ENCODE peak calls at places on chromosomes 3 and 15, in seven cellular contexts. M is hepatocyte; B is fibroblast of pulmonary artery; L is brain microvascular endothelial cell; C is cardiac muscle cell; H is CD8-positive, alpha-beta T cell; Q is fibroblast of lung. S is an unnamed sample.

GRCh38 chr3:2947536-2947935 is 162.6 kb downstream of the IL5RA start:
- DNase-seq in M (no peak), B (no peak), L (no peak), C (no peak), H (no peak), Q (no peak), S (no peak)

GRCh38 chr3:43765417-43766030 is 74.8 kb downstream of the ABHD5 start:
- DNase-seq in M (no peak), B (peak; percentile 33), L (no peak), C (peak; percentile 39), H (no peak), Q (peak; percentile 52), S (peak; percentile 15)

GRCh38 chr3:178703268-178703975 is 167.2 kb downstream of the KCNMB2 start:
- DNase-seq in M (peak; percentile 32), B (peak; percentile 14), L (peak; percentile 85), C (no peak), H (no peak), Q (peak; percentile 77), S (peak; percentile 57)

GRCh38 chr3:63980019-63980418 is 43.3 kb downstream of the PSMD6 start:
- DNase-seq in M (no peak), B (no peak), L (no peak), C (no peak), H (no peak), Q (no peak), S (no peak)

GRCh38 chr3:15982667-15983145 is 184.9 kb upstream of the ANKRD28 start:
- DNase-seq in M (no peak), B (peak; percentile 83), L (peak; percentile 90), C (no peak), H (no peak), Q (peak; percentile 98), S (peak; percentile 81)

GRCh38 chr15:22873204-22873701 is 34.8 kb downstream of the NIPA2 start:
- DNase-seq in M (peak; percentile 42), B (peak; percentile 67), L (peak; percentile 82), C (no peak), H (no peak), Q (peak; percentile 97), S (peak; percentile 91)

GRCh38 chr3:112734718-112735350 is 93.9 kb upstream of the CCDC80 start:
- DNase-seq in M (peak; percentile 75), B (peak; percentile 88), L (peak; percentile 82), C (peak; percentile 84), H (peak; percentile 49), Q (peak; percentile 65), S (peak; percentile 60)

GRCh38 chr15:73941871-73942635 is 15.8 kb downstream of the LOXL1 start:
- DNase-seq in M (no peak), B (no peak), L (no peak), C (no peak), H (no peak), Q (peak; percentile 55), S (no peak)

GRCh38 chr3:30527720-30528119 is 78.7 kb upstream of the TGFBR2 start:
- DNase-seq in M (no peak), B (no peak), L (no peak), C (no peak), H (no peak), Q (peak; percentile 11), S (no peak)

GRCh38 chr3:171173732-171174131 is 147.2 kb upstream of the SLC2A2 start:
- DNase-seq in M (peak; percentile 36), B (no peak), L (no peak), C (no peak), H (no peak), Q (no peak), S (no peak)

GRCh38 chr3:101938262-101938847 is 89.0 kb downstream of the NFKBIZ start:
- DNase-seq in M (no peak), B (no peak), L (no peak), C (no peak), H (no peak), Q (no peak), S (no peak)

GRCh38 chr3:169604568-169604967 is 58.9 kb downstream of the MECOM start:
- DNase-seq in M (no peak), B (peak; percentile 42), L (no peak), C (no peak), H (no peak), Q (no peak), S (no peak)

GRCh38 chr15:28099555-28100140 is 533 bp upstream of the OCA2 start:
- DNase-seq in M (no peak), B (no peak), L (no peak), C (no peak), H (no peak), Q (no peak), S (no peak)

GRCh38 chr3:49454457-49454856 is 15.6 kb upstream of the DAG1 start:
- DNase-seq in M (peak; percentile 72), B (no peak), L (no peak), C (peak; percentile 79), H (no peak), Q (no peak), S (no peak)

GRCh38 chr15:65653781-65654521 is 32.2 kb downstream of the SLC24A1 start:
- DNase-seq in M (no peak), B (peak; percentile 73), L (peak; percentile 9), C (no peak), H (no peak), Q (no peak), S (no peak)

GRCh38 chr3:76352069-76352847 is 566.9 kb upstream of the ZNF717 start:
- DNase-seq in M (no peak), B (no peak), L (no peak), C (no peak), H (no peak), Q (no peak), S (no peak)

GRCh38 chr3:120506828-120507774 is 56.3 kb upstream of the FSTL1 start:
- DNase-seq in M (peak; percentile 52), B (peak; percentile 66), L (peak; percentile 53), C (peak; percentile 53), H (no peak), Q (peak; percentile 53), S (no peak)

DNA sequence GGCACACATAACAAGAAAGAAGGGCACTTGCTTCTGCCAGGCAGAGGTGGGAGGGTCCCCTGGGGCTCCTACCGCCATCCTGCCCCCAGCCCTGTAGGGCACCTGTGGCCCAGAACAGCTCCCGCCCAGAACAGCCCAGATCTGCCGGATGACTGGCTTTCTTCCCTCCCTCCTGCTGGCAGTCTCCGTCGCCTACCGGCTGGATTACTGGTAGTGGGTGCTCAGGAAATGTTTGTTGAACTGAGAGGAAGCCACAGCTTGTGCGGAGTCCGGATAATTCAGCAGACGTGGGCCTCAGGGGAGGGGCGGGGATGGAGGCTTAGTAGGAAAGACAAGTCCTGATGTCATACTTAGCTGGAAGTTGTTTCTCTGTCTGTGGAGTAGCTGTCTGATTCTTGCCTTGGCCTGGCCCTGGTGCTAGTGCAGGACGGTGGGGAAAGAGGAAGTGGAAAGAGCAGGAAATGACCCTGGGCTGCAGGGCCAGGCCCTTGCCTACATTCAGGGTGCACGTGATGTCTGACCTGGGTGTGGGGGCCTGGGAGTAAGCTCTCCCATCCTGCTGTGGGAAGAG is 6.7 kb downstream of the CCDC9B start:
- DNase-seq in M (peak; percentile 75), B (peak; percentile 92), L (peak; percentile 84), C (no peak), H (no peak), Q (peak; percentile 75), S (no peak)
- H3K4me3 ChIP-seq in M (no peak overlapping the region), B (no peak overlapping the region), L (no peak overlapping the region), C (no peak overlapping the region), H (no peak overlapping the region), Q (no peak overlapping the region), S (no peak overlapping the region)

DNA sequence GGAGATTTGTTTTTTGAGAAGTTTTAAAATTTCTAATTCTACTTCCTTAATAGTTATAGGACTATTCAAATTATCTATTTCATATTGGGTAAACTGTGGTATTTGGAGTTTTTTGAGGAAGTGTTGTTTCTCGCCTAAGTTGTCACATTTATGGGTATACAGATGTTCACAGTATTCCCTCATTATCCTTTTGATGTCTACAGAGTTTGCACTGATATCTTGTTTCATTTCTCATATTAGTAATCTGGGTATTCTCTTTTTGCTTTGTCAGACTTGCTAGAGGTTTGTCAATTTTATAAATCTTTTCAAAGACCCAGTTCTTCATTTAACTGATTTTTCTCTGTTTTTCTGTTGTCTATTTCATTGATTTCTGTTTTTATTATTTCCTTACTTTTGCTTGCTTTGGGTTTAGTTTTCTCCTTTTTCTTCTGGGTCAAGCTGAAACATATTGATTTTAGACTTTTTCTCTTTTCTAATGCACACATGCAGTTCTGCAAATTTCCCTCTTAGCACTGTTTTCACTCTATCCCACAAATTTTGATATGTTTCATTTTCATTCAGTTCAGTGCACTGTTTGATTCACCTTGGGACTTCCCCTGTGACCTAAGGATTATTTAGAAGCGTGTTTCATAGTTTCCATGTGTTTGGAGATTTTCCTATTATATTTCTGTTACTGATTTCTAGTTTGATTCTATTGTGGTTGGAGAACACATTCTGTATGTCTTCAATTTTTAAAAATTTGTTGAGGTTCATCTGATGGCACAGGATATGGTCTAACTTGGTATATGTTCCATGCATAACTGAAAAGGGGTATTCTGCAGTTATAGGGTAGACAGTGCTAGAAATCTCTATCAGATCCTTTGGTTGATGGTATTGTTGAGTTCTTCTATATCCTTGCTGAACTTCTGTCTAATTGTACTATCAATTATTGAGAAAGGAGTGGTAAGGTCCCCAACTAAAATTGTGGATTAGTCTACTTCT is 79.6 kb downstream of the SUMF1 start:
- DNase-seq in M (no peak), B (no peak), L (no peak), C (no peak), H (no peak), Q (no peak), S (no peak)
- TF ChIP-seq CTCF in M (no peak), B (no peak), L (no peak), C (no peak), H (no peak), Q (no peak), S (no peak)

GRCh38 chr3:18853269-18853668 is 295.0 kb upstream of the KCNH8 start:
- DNase-seq in M (no peak), B (no peak), L (no peak), C (no peak), H (no peak), Q (no peak), S (no peak)
- H3K4me3 ChIP-seq in M (no peak overlapping the region), B (no peak overlapping the region), L (no peak overlapping the region), C (no peak overlapping the region), H (no peak overlapping the region), Q (no peak overlapping the region), S (no peak overlapping the region)

DNA sequence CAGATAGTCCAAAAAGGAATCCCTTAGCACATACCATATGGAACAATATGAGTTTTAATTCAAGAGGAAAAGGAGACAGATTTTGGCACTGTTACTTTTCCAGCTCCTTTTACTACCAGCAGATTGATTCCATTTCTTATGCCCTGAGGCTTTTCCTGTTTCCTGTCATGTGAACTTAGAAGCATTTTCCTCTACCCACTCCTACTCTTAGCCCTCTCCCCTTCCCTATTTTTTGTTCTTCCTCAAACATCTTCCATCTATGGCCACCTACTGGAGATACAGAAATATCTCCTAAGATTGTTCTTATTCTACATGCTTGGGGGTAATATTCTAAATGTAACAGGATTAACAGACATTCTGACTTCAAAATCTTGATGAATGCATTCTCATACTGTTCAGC is 207.8 kb downstream of the CHST2 start:
- DNase-seq in M (no peak), B (no peak), L (no peak), C (no peak), H (no peak), Q (no peak), S (no peak)
- TF ChIP-seq CTCF in M (peak; percentile 23), B (peak; percentile 25), L (peak; percentile 17), C (peak; percentile 15), H (no peak), Q (no peak), S (no peak)

DNA sequence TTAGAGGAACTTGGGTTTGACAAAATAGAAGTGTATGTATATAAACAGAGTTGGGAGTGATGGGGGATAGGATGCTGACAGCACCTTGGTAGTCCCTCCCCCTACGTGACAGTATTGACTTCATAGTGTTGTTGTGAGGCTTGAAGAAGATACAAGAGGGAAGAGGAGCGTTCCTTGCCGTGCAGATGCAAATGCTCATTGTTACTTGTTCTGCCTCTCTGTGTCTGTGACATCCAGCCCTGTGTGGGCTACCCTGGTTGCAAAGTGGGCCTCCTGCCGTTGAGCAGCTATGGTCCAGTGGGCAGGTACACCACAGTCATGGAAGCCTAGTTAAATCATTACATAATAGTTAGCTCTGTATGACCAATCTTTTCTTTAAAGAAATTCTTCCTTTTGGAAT is 45.0 kb downstream of the SMAD3 start:
- DNase-seq in M (no peak), B (no peak), L (no peak), C (no peak), H (no peak), Q (no peak), S (no peak)
- H3K4me3 ChIP-seq in M (no peak overlapping the region), B (no peak overlapping the region), L (no peak overlapping the region), C (no peak overlapping the region), H (no peak overlapping the region), Q (no peak overlapping the region), S (no peak overlapping the region)